ENCODE peak calls at places on chromosomes 6 and 20, in nine cellular contexts. M, Z, D, R, Q, C, P, E and N are unnamed samples. For H3K27me3, the result is how much of the 10 kb centered on the place peaks cover.

GRCh38 chr20:48761023-48761785 is 66.6 kb downstream of the PREX1 start:
- DNase-seq in Z (no peak), C (no peak), E (peak), Q (no peak), M (no peak), D (no peak), P (no peak), R (peak), N (no peak)

GRCh38 chr20:35093245-35093884 is 758 bp upstream of the TRPC4AP start:
- DNase-seq in D (peak), P (no peak), E (no peak), Z (no peak), Q (no peak), M (peak), C (no peak), R (no peak), N (peak)

GRCh38 chr6:43970068-43970912 is 157.0 kb downstream of the MRPL14 start:
- DNase-seq in M (no peak), D (no peak), Z (peak), E (peak), C (no peak), P (no peak), R (no peak), Q (no peak), N (no peak)

GRCh38 chr6:35432291-35432690 is 19.8 kb upstream of the FANCE start:
- DNase-seq in P (no peak), Z (no peak), Q (no peak), M (no peak), C (no peak), D (no peak), R (no peak), E (no peak), N (no peak)

GRCh38 chr20:59356662-59357061 is 56.3 kb downstream of the EDN3 start:
- DNase-seq in M (no peak), Q (no peak), C (no peak), R (no peak), Z (no peak), D (no peak), P (no peak), E (no peak), N (peak)

GRCh38 chr6:98875375-98875774 is 41.0 kb downstream of the POU3F2 start:
- DNase-seq in D (no peak), Z (no peak), E (no peak), R (no peak), C (no peak), M (no peak), Q (peak), P (no peak), N (no peak)

GRCh38 chr20:58048096-58048702 is 180.3 kb downstream of the ANKRD60 start:
- DNase-seq in M (peak), P (no peak), Z (peak), R (no peak), E (no peak), Q (no peak), D (peak), C (no peak), N (peak)

GRCh38 chr20:39822667-39823066 is 860.5 kb downstream of the DHX35 start:
- DNase-seq in D (peak), P (no peak), Q (no peak), C (no peak), R (no peak), E (no peak), M (peak), Z (no peak), N (no peak)

GRCh38 chr6:155708100-155708499 is 252.5 kb upstream of the NOX3 start:
- DNase-seq in C (no peak), P (no peak), D (no peak), Z (no peak), M (no peak), Q (no peak), E (no peak), R (no peak), N (no peak)

GRCh38 chr6:142112451-142113061 is 20.2 kb upstream of the GJE1 start:
- DNase-seq in R (peak), C (peak), Q (peak), P (peak), D (peak), E (peak), M (peak), Z (peak), N (peak)

GRCh38 chr20:7656662-7657061 is 283.6 kb downstream of the HAO1 start:
- DNase-seq in P (no peak), D (no peak), Q (no peak), R (no peak), M (no peak), Z (no peak), C (no peak), E (no peak), N (no peak)

GRCh38 chr6:71888720-71889340 is 2.5 kb downstream of the RIMS1 start:
- DNase-seq in E (no peak), C (no peak), R (no peak), P (no peak), M (no peak), Z (no peak), Q (no peak), D (no peak), N (no peak)

GRCh38 chr6:165987483-165988305 is 180.0 kb downstream of the TBXT start:
- DNase-seq in R (no peak), E (no peak), P (no peak), M (peak), Q (peak), C (peak), Z (peak), D (peak), N (peak)

GRCh38 chr6:32170294-32170693 is 5.6 kb downstream of the AGPAT1 start:
- DNase-seq in D (no peak), Z (no peak), C (no peak), Q (no peak), E (no peak), P (no peak), R (no peak), M (no peak), N (no peak)

GRCh38 chr6:3147914-3148757 is 9.2 kb downstream of the TUBB2A start:
- DNase-seq in C (no peak), Z (no peak), D (no peak), Q (no peak), M (no peak), P (no peak), E (no peak), R (no peak), N (no peak)

GRCh38 chr20:45336530-45337366 is 11.5 kb downstream of the SDC4 start:
- DNase-seq in C (peak), R (no peak), Z (peak), M (peak), D (peak), E (no peak), P (no peak), Q (no peak), N (peak)

GRCh38 chr6:89339565-89339964 is 13.0 kb downstream of the UBE2J1 start:
- DNase-seq in R (no peak), P (no peak), M (no peak), C (no peak), E (no peak), D (no peak), Q (no peak), Z (no peak), N (no peak)

GRCh38 chr6:108651287-108651686 is 90.6 kb downstream of the FOXO3 start:
- DNase-seq in P (no peak), E (no peak), R (no peak), D (no peak), Z (no peak), Q (no peak), C (no peak), M (no peak), N (no peak)

GRCh38 chr6:108650325-108650724 is 89.6 kb downstream of the FOXO3 start:
- DNase-seq in C (no peak), Q (no peak), Z (no peak), M (no peak), R (no peak), E (no peak), D (no peak), P (no peak), N (no peak)

GRCh38 chr6:108651781-108652227 is 91.1 kb downstream of the FOXO3 start:
- DNase-seq in P (no peak), Z (no peak), D (peak), E (no peak), R (no peak), M (peak), Q (peak), C (peak), N (peak)

GRCh38 chr6:108652375-108652774 is 91.7 kb downstream of the FOXO3 start:
- DNase-seq in C (no peak), P (no peak), Q (no peak), D (no peak), R (no peak), M (no peak), Z (no peak), E (no peak), N (no peak)

GRCh38 chr6:108650781-108651180 is 90.1 kb downstream of the FOXO3 start:
- DNase-seq in R (no peak), P (no peak), M (peak), D (peak), E (no peak), Q (no peak), C (no peak), Z (no peak), N (no peak)
- H3K27me3 ChIP-seq in R (under half), P (under half), M (under half), D (under half), E (under half), Q (under half), C (under half), Z (under half), N (under half)

GRCh38 chr6:10313799-10314162 is 101.1 kb downstream of the TFAP2A start:
- DNase-seq in Z (no peak), E (no peak), R (no peak), P (no peak), C (no peak), D (no peak), Q (no peak), M (no peak), N (no peak)

GRCh38 chr6:10315631-10316145 is 99.2 kb downstream of the TFAP2A start:
- DNase-seq in C (no peak), M (no peak), D (no peak), E (no peak), R (no peak), Z (no peak), P (no peak), Q (no peak), N (no peak)

GRCh38 chr6:10312445-10312844 is 102.4 kb downstream of the TFAP2A start:
- DNase-seq in D (peak), P (no peak), M (no peak), R (no peak), Z (no peak), Q (no peak), E (no peak), C (no peak), N (no peak)

GRCh38 chr6:10315034-10315433 is 99.8 kb downstream of the TFAP2A start:
- DNase-seq in P (no peak), E (no peak), Z (no peak), Q (no peak), C (no peak), D (no peak), R (no peak), M (no peak), N (no peak)

GRCh38 chr6:10314163-10314955 is 100.5 kb downstream of the TFAP2A start:
- DNase-seq in D (no peak), M (no peak), E (no peak), R (no peak), P (no peak), Q (no peak), Z (no peak), C (no peak), N (no peak)
- H3K27me3 ChIP-seq in D (under half), M (under half), E (under half), R (under half), P (under half), Q (under half), Z (under half), C (under half), N (under half)

DNA sequence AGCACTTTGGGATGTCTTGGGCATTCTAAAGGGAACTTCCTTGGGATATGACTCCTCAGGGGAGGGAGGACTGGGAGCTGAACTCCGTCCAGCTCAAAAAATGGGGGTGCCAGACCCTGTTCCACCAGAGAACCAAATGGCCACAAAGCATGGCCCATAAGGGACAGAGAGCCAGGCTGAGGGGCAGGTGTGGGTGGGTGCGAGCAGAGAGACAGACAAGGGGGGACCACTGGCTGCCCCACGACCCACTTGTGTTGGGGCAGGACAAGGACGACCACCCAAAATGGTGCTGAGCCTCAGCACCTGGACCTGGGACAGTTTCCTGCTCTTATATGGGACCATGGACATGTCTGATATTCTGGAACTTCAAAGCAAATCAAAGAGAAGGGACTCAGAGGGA is 148.2 kb upstream of the MLN start:
- DNase-seq in Q (no peak), Z (no peak), E (no peak), M (no peak), D (no peak), R (no peak), P (no peak), C (peak), N (no peak)
- H3K27me3 ChIP-seq in Q (under half), Z (under half), E (under half), M (under half), D (under half), R (under half), P (under half), C (under half), N (under half)

GRCh38 chr20:32028647-32029372 is 18.6 kb downstream of the CCM2L start:
- DNase-seq in Q (no peak), R (no peak), D (no peak), E (no peak), P (no peak), C (no peak), Z (no peak), M (no peak), N (no peak)

GRCh38 chr20:32024683-32025295 is 14.6 kb downstream of the CCM2L start:
- DNase-seq in C (no peak), M (no peak), E (no peak), R (no peak), P (no peak), D (no peak), Q (no peak), Z (no peak), N (no peak)

GRCh38 chr20:32031007-32031958 is 20.8 kb upstream of the HCK start:
- DNase-seq in P (peak), C (peak), R (peak), Z (peak), E (peak), Q (peak), D (peak), M (peak), N (peak)

GRCh38 chr20:32027653-32028052 is 17.4 kb downstream of the CCM2L start:
- DNase-seq in E (no peak), C (no peak), D (no peak), Q (no peak), Z (no peak), P (no peak), R (no peak), M (no peak), N (no peak)

GRCh38 chr20:32029561-32029960 is 19.3 kb downstream of the CCM2L start:
- DNase-seq in Z (no peak), E (no peak), M (no peak), D (no peak), P (no peak), R (no peak), Q (no peak), C (no peak), N (no peak)
- H3K27me3 ChIP-seq in Z (under half), E (under half), M (under half), D (under half), P (under half), R (under half), Q (under half), C (under half), N (under half)

GRCh38 chr6:28638915-28639314 is 113.2 kb downstream of the GPX5 start:
- DNase-seq in P (no peak), R (no peak), D (no peak), Q (no peak), C (no peak), E (no peak), M (no peak), Z (no peak), N (no peak)

GRCh38 chr6:28633445-28634215 is 107.9 kb downstream of the GPX5 start:
- DNase-seq in Q (no peak), Z (no peak), M (no peak), E (no peak), R (no peak), P (no peak), D (no peak), C (no peak), N (no peak)

GRCh38 chr6:28634758-28635546 is 109.3 kb downstream of the GPX5 start:
- DNase-seq in Q (peak), M (no peak), C (no peak), P (no peak), D (no peak), E (no peak), R (no peak), Z (no peak), N (no peak)

GRCh38 chr6:28634406-28634757 is 108.7 kb downstream of the GPX5 start:
- DNase-seq in D (no peak), P (no peak), Z (no peak), C (no peak), R (no peak), E (no peak), M (no peak), Q (no peak), N (no peak)

GRCh38 chr6:28635547-28636158 is 110.0 kb downstream of the GPX5 start:
- DNase-seq in R (no peak), C (no peak), P (no peak), M (no peak), E (no peak), D (no peak), Z (no peak), Q (no peak), N (no peak)
- H3K27me3 ChIP-seq in R (under half), C (half or more), P (under half), M (under half), E (under half), D (under half), Z (under half), Q (under half), N (under half)